ENCODE peak calls at places on chromosomes 6 and 20, in four cellular contexts. W, X, N and I are unnamed samples.

GRCh38 chr6:167415441-167415961 is 90.6 kb downstream of the TTLL2 start:
- DNase-seq in W (no peak), X (no peak), N (no peak), I (no peak)

GRCh38 chr6:27757307-27757706 is 154.9 kb downstream of the OR2B2 start:
- DNase-seq in W (peak; percentile 43), X (no peak), N (no peak), I (no peak)

GRCh38 chr6:126535138-126535537 is 195.2 kb downstream of the CENPW start:
- DNase-seq in W (no peak), X (peak; percentile 35), N (no peak), I (no peak)

GRCh38 chr6:108650781-108651180 is 90.1 kb downstream of the FOXO3 start:
- DNase-seq in W (no peak), X (no peak), N (no peak), I (no peak)

GRCh38 chr6:134291156-134291555 is 26.8 kb downstream of the SGK1 start:
- DNase-seq in W (no peak), X (no peak), N (no peak), I (no peak)

GRCh38 chr20:32582659-32583580 is 2.2 kb downstream of the NOL4L start:
- DNase-seq in W (peak; percentile 70), X (peak; percentile 50), N (no peak), I (no peak)

GRCh38 chr6:41936073-41936837 is 5.4 kb downstream of the CCND3 start:
- DNase-seq in W (peak; percentile 66), X (peak; percentile 74), N (peak; percentile 87), I (peak; percentile 53)

GRCh38 chr20:64225828-64226598 is 29.5 kb upstream of the PCMTD2 start:
- DNase-seq in W (no peak), X (no peak), N (no peak), I (no peak)

GRCh38 chr20:668050-668449 is 7.6 kb downstream of the SCRT2 start:
- DNase-seq in W (no peak), X (no peak), N (no peak), I (no peak)

GRCh38 chr20:4216866-4217265 is 201.5 kb upstream of the RNF24 start:
- DNase-seq in W (no peak), X (no peak), N (no peak), I (no peak)

GRCh38 chr6:50843842-50844241 is 25.2 kb downstream of the TFAP2B start:
- DNase-seq in W (peak; percentile 69), X (peak; percentile 54), N (no peak), I (no peak)
- TF ChIP-seq TARDBP in W (no peak), X (no peak), N (no peak), I (no peak)

GRCh38 chr6:133132583-133132982 is 108.6 kb upstream of the EYA4 start:
- DNase-seq in W (no peak), X (peak; percentile 39), N (no peak), I (no peak)
- TF ChIP-seq TARDBP in W (no peak), X (no peak), N (no peak), I (no peak)

GRCh38 chr6:122717350-122717749 is 62.2 kb upstream of the FABP7 start:
- DNase-seq in W (no peak), X (no peak), N (no peak), I (no peak)
- TF ChIP-seq TARDBP in W (no peak), X (no peak), N (no peak), I (no peak)

DNA sequence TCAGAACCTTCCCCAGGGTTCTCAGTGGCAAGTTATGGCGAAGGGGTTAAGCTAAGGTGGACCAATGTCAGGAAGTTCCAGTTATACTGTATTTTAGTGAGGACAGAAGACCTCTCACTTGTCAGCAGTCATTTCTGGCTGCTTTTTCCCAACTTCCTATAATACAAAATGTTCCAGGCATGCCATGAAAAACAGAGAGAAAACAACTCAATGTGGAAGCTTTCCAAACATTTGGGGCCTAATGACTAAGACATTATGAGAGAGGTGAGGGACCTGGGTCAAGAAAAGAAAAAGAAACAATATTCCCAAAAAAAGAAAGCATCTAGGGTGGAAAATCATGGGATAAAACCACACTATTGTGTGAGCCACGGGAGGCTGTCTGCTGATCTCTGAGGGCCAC is 99.9 kb upstream of the MAP3K4 start:
- DNase-seq in W (no peak), X (no peak), N (no peak), I (no peak)
- TF ChIP-seq TARDBP in W (no peak), X (no peak), N (no peak), I (no peak)

DNA sequence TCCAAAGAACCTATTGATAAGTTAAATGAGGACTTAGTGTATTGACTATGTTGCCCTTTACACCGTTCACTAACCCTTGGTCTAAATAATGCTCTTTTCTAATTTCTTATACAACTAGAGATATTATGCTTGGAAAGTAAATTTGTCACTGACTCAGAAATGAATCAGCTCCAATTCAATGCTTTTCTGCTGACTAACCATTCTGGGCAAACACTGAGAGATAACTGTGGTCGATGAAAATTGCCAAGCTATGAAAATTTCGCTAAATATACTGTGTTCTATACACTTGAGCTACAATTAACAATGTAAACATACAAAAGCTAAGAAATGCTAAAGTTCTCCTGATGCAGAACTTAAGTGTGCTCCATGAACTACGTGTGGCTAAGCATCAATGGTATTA is 23.1 kb upstream of the FBXO9 start:
- DNase-seq in W (no peak), X (no peak), N (peak; percentile 35), I (no peak)
- TF ChIP-seq TARDBP in W (no peak), X (no peak), N (no peak), I (no peak)

GRCh38 chr6:96015791-96016776 is at the start of gene FUT9:
- DNase-seq in W (no peak), X (peak; percentile 10), N (no peak), I (no peak)

GRCh38 chr6:96016781-96017180 is 1.0 kb downstream of the FUT9 start:
- DNase-seq in W (no peak), X (no peak), N (no peak), I (no peak)

GRCh38 chr6:96013531-96013930 is 2.2 kb upstream of the FUT9 start:
- DNase-seq in W (no peak), X (no peak), N (no peak), I (no peak)

GRCh38 chr6:96014846-96015245 is 928 bp upstream of the FUT9 start:
- DNase-seq in W (no peak), X (no peak), N (no peak), I (no peak)

GRCh38 chr6:96015321-96015790 is 418 bp upstream of the FUT9 start:
- DNase-seq in W (no peak), X (no peak), N (no peak), I (no peak)
- TF ChIP-seq TARDBP in W (no peak), X (no peak), N (no peak), I (no peak)

GRCh38 chr6:3424185-3424927 is 32.5 kb downstream of the SLC22A23 start:
- DNase-seq in W (no peak), X (no peak), N (no peak), I (no peak)
- TF ChIP-seq TARDBP in W (no peak), X (no peak), N (no peak), I (no peak)

GRCh38 chr6:33552252-33552651 is 27.8 kb downstream of the BAK1 start:
- DNase-seq in W (no peak), X (no peak), N (no peak), I (no peak)
- TF ChIP-seq TARDBP in W (no peak), X (no peak), N (no peak), I (no peak)

GRCh38 chr20:20073851-20074252 is 21.5 kb downstream of the CFAP61 start:
- DNase-seq in W (no peak), X (no peak), N (no peak), I (no peak)
- TF ChIP-seq TARDBP in W (no peak), X (no peak), N (no peak), I (no peak)